ENCODE peak calls at places on chromosome 4, in nine cellular contexts. T is A549, X is H1, C is HepG2, M is ovary, V is K562, O is GM12878, S is SK-N-SH, H is sigmoid colon. Y is an unnamed sample.

GRCh38 chr4:68466185-68466584 is 18.9 kb downstream of the TMPRSS11E start:
- DNase-seq in T (no peak), X (no peak), C (no peak), M (no peak), V (no peak), O (no peak), S (no peak), H (no peak), Y (no peak)

GRCh38 chr4:143700420-143701352 is at the start of gene FREM3:
- DNase-seq in T (no peak), X (peak; percentile 33), C (no peak), M (no peak), V (no peak), O (no peak), S (peak; percentile 19), H (no peak), Y (no peak)

GRCh38 chr4:1277667-1278335 is 11.9 kb upstream of the MAEA start:
- DNase-seq in T (no peak), X (no peak), C (no peak), M (no peak), V (no peak), O (no peak), S (no peak), H (no peak), Y (no peak)

GRCh38 chr4:45453258-45453841 is 670.5 kb downstream of the GABRG1 start:
- DNase-seq in T (no peak), X (no peak), C (peak; percentile 18), M (no peak), V (no peak), O (no peak), S (peak; percentile 46), H (no peak), Y (no peak)

GRCh38 chr4:763922-764321 is 58.3 kb downstream of the PCGF3 start:
- DNase-seq in T (no peak), X (no peak), C (no peak), M (no peak), V (no peak), O (no peak), S (no peak), H (no peak), Y (no peak)

GRCh38 chr4:64158648-64159326 is 250.5 kb downstream of the TECRL start:
- DNase-seq in T (peak; percentile 10), X (no peak), C (peak; percentile 59), M (peak; percentile 38), V (peak; percentile 60), O (peak; percentile 19), S (peak; percentile 28), H (no peak), Y (peak; percentile 33)

GRCh38 chr4:155542415-155542814 is 124.2 kb upstream of the GUCY1A1 start:
- DNase-seq in T (no peak), X (no peak), C (no peak), M (no peak), V (no peak), O (no peak), S (no peak), H (no peak), Y (no peak)

GRCh38 chr4:116018831-116019230 is 905.4 kb upstream of the NDST4 start:
- DNase-seq in T (no peak), X (no peak), C (no peak), M (no peak), V (no peak), O (no peak), S (no peak), H (no peak), Y (no peak)

GRCh38 chr4:79198886-79199591 is 126.8 kb downstream of the NAA11 start:
- DNase-seq in T (no peak), X (no peak), C (no peak), M (no peak), V (peak; percentile 78), O (no peak), S (no peak), H (no peak), Y (no peak)

GRCh38 chr4:88791274-88791673 is 93.6 kb upstream of the NAP1L5 start:
- DNase-seq in T (no peak), X (no peak), C (peak; percentile 14), M (no peak), V (peak; percentile 11), O (no peak), S (no peak), H (no peak), Y (no peak)

GRCh38 chr4:154491341-154491679 is 289 bp downstream of the DCHS2 start:
- DNase-seq in T (peak; percentile 14), X (no peak), C (no peak), M (no peak), V (no peak), O (no peak), S (peak; percentile 35), H (peak; percentile 72), Y (no peak)

GRCh38 chr4:2830632-2831610 is 12.7 kb upstream of the ADD1 start:
- DNase-seq in T (no peak), X (no peak), C (no peak), M (no peak), V (no peak), O (no peak), S (peak; percentile 15), H (peak; percentile 50), Y (peak; percentile 5)

GRCh38 chr4:92344216-92344615 is 40.5 kb downstream of the GRID2 start:
- DNase-seq in T (no peak), X (no peak), C (no peak), M (no peak), V (no peak), O (no peak), S (no peak), H (no peak), Y (no peak)

GRCh38 chr4:172392741-172393140 is 579.5 kb downstream of the GALNTL6 start:
- DNase-seq in T (no peak), X (no peak), C (no peak), M (no peak), V (no peak), O (no peak), S (no peak), H (no peak), Y (no peak)

GRCh38 chr4:75698162-75698962 is 25.2 kb upstream of the G3BP2 start:
- DNase-seq in T (no peak), X (no peak), C (no peak), M (no peak), V (peak; percentile 44), O (peak; percentile 66), S (no peak), H (no peak), Y (no peak)

GRCh38 chr4:118286685-118287084 is 66.1 kb downstream of the PRSS12 start:
- DNase-seq in T (no peak), X (no peak), C (no peak), M (no peak), V (no peak), O (no peak), S (no peak), H (no peak), Y (no peak)

GRCh38 chr4:153758136-153758535 is 1.7 kb downstream of the RNF175 start:
- DNase-seq in T (no peak), X (no peak), C (no peak), M (no peak), V (no peak), O (no peak), S (no peak), H (no peak), Y (no peak)

GRCh38 chr4:14862881-14863280 is 139.4 kb upstream of the CPEB2 start:
- DNase-seq in T (no peak), X (no peak), C (no peak), M (peak; percentile 28), V (peak; percentile 72), O (no peak), S (no peak), H (peak; percentile 67), Y (no peak)

GRCh38 chr4:123618606-123619005 is 222.0 kb downstream of the SPRY1 start:
- DNase-seq in T (no peak), X (no peak), C (no peak), M (no peak), V (no peak), O (no peak), S (no peak), H (no peak), Y (no peak)

GRCh38 chr4:185115827-185116232 is 27.2 kb upstream of the SLC25A4 start:
- DNase-seq in T (no peak), X (no peak), C (peak; percentile 79), M (peak; percentile 78), V (peak; percentile 95), O (no peak), S (peak; percentile 86), H (no peak), Y (no peak)

GRCh38 chr4:81652069-81652478 is 180.4 kb upstream of the RASGEF1B start:
- DNase-seq in T (no peak), X (no peak), C (no peak), M (no peak), V (no peak), O (no peak), S (no peak), H (no peak), Y (no peak)
- H3K4me1 ChIP-seq in T (no peaks in the 10 kb centered on the region), X (no peaks in the 10 kb centered on the region), C (peaks cover 11% of the 10 kb centered on the region), M (no peaks in the 10 kb centered on the region), V (no peaks in the 10 kb centered on the region), O (peaks cover 10% of the 10 kb centered on the region), S (no peaks in the 10 kb centered on the region), H (no peaks in the 10 kb centered on the region), Y (no peaks in the 10 kb centered on the region)

GRCh38 chr4:67282749-67283148 is 262.6 kb downstream of the CENPC start:
- DNase-seq in T (no peak), X (no peak), C (no peak), M (no peak), V (no peak), O (no peak), S (no peak), H (no peak), Y (no peak)
- TF ChIP-seq EP300 in T (no peak), X (no peak), C (no peak), M (no peak), V (no peak), O (no peak), S (no peak), H (no peak), Y (no peak)

GRCh38 chr4:57104706-57105560 is 5.3 kb downstream of the IGFBP7 start:
- DNase-seq in T (no peak), X (no peak), C (no peak), M (no peak), V (no peak), O (no peak), S (no peak), H (no peak), Y (no peak)
- H3K4me1 ChIP-seq in T (peaks cover 57% of the 10 kb centered on the region), X (no peaks in the 10 kb centered on the region), C (peaks cover 18% of the 10 kb centered on the region), M (peaks cover 16% of the 10 kb centered on the region), V (peaks cover 5% of the 10 kb centered on the region), O (no peaks in the 10 kb centered on the region), S (peaks cover 25% of the 10 kb centered on the region), H (no peaks in the 10 kb centered on the region), Y (peaks cover 35% of the 10 kb centered on the region)

DNA sequence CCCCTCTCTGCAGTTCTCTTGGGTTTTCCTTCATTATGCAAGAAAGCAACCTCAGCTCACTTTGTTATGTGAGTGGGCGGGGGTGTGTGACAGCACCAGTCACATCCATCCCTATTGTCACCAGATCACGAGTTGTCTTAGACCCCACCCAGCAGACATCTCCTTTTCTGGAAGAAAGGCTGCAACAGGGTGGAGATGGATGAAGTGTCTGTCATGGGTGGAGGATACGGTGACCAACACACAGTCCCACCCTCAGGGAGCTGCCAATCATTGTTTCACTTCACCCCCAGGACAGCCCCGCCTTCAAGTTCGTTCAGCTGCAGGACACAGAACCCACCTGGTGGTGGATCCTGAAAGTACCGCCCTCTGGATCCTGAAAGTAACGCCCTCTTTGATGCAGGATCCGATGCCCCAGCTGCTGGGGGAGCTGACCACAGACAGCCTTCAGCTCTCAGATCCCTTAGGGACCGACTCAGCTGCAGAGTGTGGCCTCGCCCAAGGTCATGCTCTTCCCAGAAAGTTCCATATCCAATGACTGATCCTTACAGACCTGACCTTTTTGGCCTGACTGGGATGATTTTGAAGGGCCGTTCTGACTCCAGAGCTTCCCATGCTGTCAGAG is 79.7 kb downstream of the SMIM20 start:
- DNase-seq in T (peak; percentile 13), X (peak; percentile 93), C (peak; percentile 35), M (no peak), V (peak; percentile 45), O (no peak), S (peak; percentile 41), H (no peak), Y (no peak)
- TF ChIP-seq EP300 in T (no peak), X (no peak), C (no peak), M (no peak), V (no peak), O (no peak), S (no peak), H (no peak), Y (peak; percentile 17)